ENCODE peak calls at places on chromosomes 6 and 20, in four cellular contexts. C, Q, U and Z are unnamed samples.

GRCh38 chr6:12032783-12033573 is 20.9 kb downstream of the HIVEP1 start:
- ATAC-seq in U (no peak), C (no peak), Q (no peak), Z (no peak)

GRCh38 chr6:79466222-79466834 is 70.9 kb downstream of the LCA5 start:
- ATAC-seq in C (no peak), U (no peak), Q (no peak), Z (no peak)

GRCh38 chr20:56202493-56203077 is 45.9 kb upstream of the MC3R start:
- ATAC-seq in C (no peak), Q (no peak), U (no peak), Z (no peak)

GRCh38 chr20:47681977-47682812 is 103.1 kb downstream of the SULF2 start:
- ATAC-seq in U (peak), Q (no peak), C (no peak), Z (no peak)

GRCh38 chr20:1191289-1191688 is 6.5 kb upstream of the TMEM74B start:
- ATAC-seq in U (no peak), Q (no peak), C (no peak), Z (no peak)

GRCh38 chr6:149473080-149474052 is 11.4 kb downstream of the ZC3H12D start:
- ATAC-seq in U (peak), C (peak), Q (no peak), Z (peak)

GRCh38 chr6:46954819-46955520 is 33.2 kb upstream of the ADGRF5 start:
- ATAC-seq in C (no peak), Q (no peak), U (no peak), Z (no peak)

GRCh38 chr20:46438156-46438750 is 31.8 kb upstream of the ELMO2 start:
- ATAC-seq in Q (no peak), C (no peak), U (no peak), Z (peak)

GRCh38 chr6:64383277-64383676 is 747.7 kb downstream of the PHF3 start:
- ATAC-seq in C (no peak), U (no peak), Q (no peak), Z (no peak)

GRCh38 chr20:49267327-49267726 is 10.5 kb downstream of the ZNFX1 start:
- ATAC-seq in U (no peak), C (peak), Q (peak), Z (no peak)

GRCh38 chr6:28474441-28475219 is 31.3 kb upstream of the ZSCAN23 start:
- ATAC-seq in U (peak), Q (peak), C (no peak), Z (peak)

GRCh38 chr6:77017537-77017936 is 445.8 kb downstream of the HTR1B start:
- ATAC-seq in Q (no peak), C (no peak), U (no peak), Z (no peak)

GRCh38 chr6:36662380-36662779 is 16.1 kb upstream of the CDKN1A start:
- ATAC-seq in C (no peak), Q (peak), U (no peak), Z (no peak)

GRCh38 chr6:122997541-122998150 is 1.6 kb downstream of the CLVS2 start:
- ATAC-seq in U (no peak), C (no peak), Q (no peak), Z (no peak)

GRCh38 chr6:47094351-47094925 is 52.3 kb upstream of the ADGRF1 start:
- ATAC-seq in C (no peak), U (no peak), Q (no peak), Z (no peak)

GRCh38 chr6:142913511-142914047 is 31.4 kb downstream of the HIVEP2 start:
- ATAC-seq in U (peak), Q (peak), C (peak), Z (peak)

GRCh38 chr20:57189713-57190112 is 76.7 kb downstream of the BMP7 start:
- ATAC-seq in U (no peak), C (no peak), Q (no peak), Z (no peak)

GRCh38 chr20:51511861-51512619 is 30.5 kb downstream of the NFATC2 start:
- ATAC-seq in Q (peak), C (no peak), U (no peak), Z (peak)

GRCh38 chr20:34621383-34622367 is 55.2 kb downstream of the PIGU start:
- ATAC-seq in C (no peak), U (no peak), Q (no peak), Z (peak)

GRCh38 chr6:47083586-47084047 is 41.5 kb upstream of the ADGRF1 start:
- ATAC-seq in C (no peak), U (peak), Q (no peak), Z (no peak)

GRCh38 chr6:83057705-83058321 is 7.8 kb downstream of the UBE3D start:
- ATAC-seq in C (no peak), Q (peak), U (peak), Z (no peak)

GRCh38 chr6:155040946-155041345 is 45.8 kb downstream of the TIAM2 start:
- ATAC-seq in Q (no peak), U (no peak), C (no peak), Z (no peak)

GRCh38 chr6:61682562-61682961 is 603.5 kb downstream of the KHDRBS2 start:
- ATAC-seq in Q (no peak), C (no peak), U (no peak), Z (no peak)

GRCh38 chr6:38283734-38284362 is 355.9 kb downstream of the BTBD9 start:
- ATAC-seq in U (no peak), Q (peak), C (no peak), Z (peak)

GRCh38 chr20:33704197-33704924 is 15.7 kb downstream of the PXMP4 start:
- ATAC-seq in U (no peak), C (no peak), Q (no peak), Z (no peak)

GRCh38 chr6:38554700-38555413 is 84.9 kb downstream of the BTBD9 start:
- ATAC-seq in U (no peak), Q (no peak), C (no peak), Z (peak)

GRCh38 chr20:46558511-46558959 is 8.1 kb upstream of the OCSTAMP start:
- ATAC-seq in U (peak), Q (peak), C (no peak), Z (peak)

GRCh38 chr6:153963352-153963751 is 75.7 kb upstream of the OPRM1 start:
- ATAC-seq in U (no peak), C (no peak), Q (no peak), Z (no peak)

GRCh38 chr20:18156045-18156444 is 18.4 kb downstream of the KAT14 start:
- ATAC-seq in U (no peak), C (no peak), Q (no peak), Z (no peak)

GRCh38 chr6:26576929-26577719 is 19.6 kb upstream of the ABT1 start:
- ATAC-seq in Q (peak), C (peak), U (peak), Z (peak)

GRCh38 chr6:34564181-34564580 is 8.1 kb upstream of the SPDEF start:
- ATAC-seq in C (no peak), Q (no peak), U (no peak), Z (no peak)